ENCODE peak calls at places on chromosome 12, in eight cellular contexts. K is A549, D is GM23248, R is BJ, G is astrocyte of the spinal cord, Y is right lobe of liver, T is AG04450, V is aorta. A is an unnamed sample.

GRCh38 chr12:131327521-131328488 is 374.1 kb downstream of the ADGRD1 start:
- DNase-seq in K (peak; percentile 40), D (no peak), R (no peak), G (no peak), Y (peak; percentile 43), T (no peak), V (no peak), A (no peak)

GRCh38 chr12:64461634-64462414 is 9.9 kb downstream of the TBK1 start:
- DNase-seq in K (no peak), D (peak; percentile 96), R (peak; percentile 52), G (peak; percentile 65), Y (no peak), T (peak; percentile 23), V (no peak), A (no peak)

GRCh38 chr12:23767834-23768233 is 181.6 kb downstream of the SOX5 start:
- DNase-seq in K (no peak), D (no peak), R (no peak), G (no peak), Y (no peak), T (no peak), V (no peak), A (no peak)

GRCh38 chr12:103626498-103626897 is 39.4 kb downstream of the STAB2 start:
- DNase-seq in K (peak; percentile 67), D (peak; percentile 88), R (no peak), G (peak; percentile 49), Y (no peak), T (no peak), V (no peak), A (no peak)

GRCh38 chr12:73112035-73112816 is 840.1 kb downstream of the TRHDE start:
- DNase-seq in K (no peak), D (no peak), R (no peak), G (no peak), Y (no peak), T (no peak), V (no peak), A (no peak)

GRCh38 chr12:79707830-79708229 is 17.1 kb upstream of the PAWR start:
- DNase-seq in K (no peak), D (no peak), R (no peak), G (no peak), Y (no peak), T (no peak), V (no peak), A (no peak)

GRCh38 chr12:28415755-28416154 is 225.5 kb downstream of the CCDC91 start:
- DNase-seq in K (no peak), D (peak; percentile 89), R (peak; percentile 78), G (peak; percentile 80), Y (no peak), T (peak; percentile 42), V (no peak), A (no peak)

GRCh38 chr12:4027412-4027811 is 154.2 kb upstream of the PARP11 start:
- DNase-seq in K (no peak), D (no peak), R (no peak), G (no peak), Y (no peak), T (no peak), V (no peak), A (no peak)

GRCh38 chr12:105850103-105850968 is 288.4 kb downstream of the NUAK1 start:
- DNase-seq in K (no peak), D (peak; percentile 12), R (no peak), G (no peak), Y (no peak), T (no peak), V (no peak), A (no peak)

GRCh38 chr12:53530056-53530455 is 22.8 kb upstream of the NPFF start:
- DNase-seq in K (no peak), D (no peak), R (no peak), G (no peak), Y (no peak), T (no peak), V (no peak), A (no peak)

GRCh38 chr12:106446429-106447092 is 89.0 kb downstream of the POLR3B start:
- DNase-seq in K (no peak), D (no peak), R (no peak), G (peak; percentile 14), Y (no peak), T (no peak), V (no peak), A (no peak)

GRCh38 chr12:83843531-83843930 is 1069.1 kb downstream of the SLC6A15 start:
- DNase-seq in K (no peak), D (no peak), R (no peak), G (peak; percentile 66), Y (no peak), T (no peak), V (no peak), A (no peak)

GRCh38 chr12:25434493-25434892 is 118.6 kb downstream of the LMNTD1 start:
- DNase-seq in K (no peak), D (no peak), R (no peak), G (no peak), Y (no peak), T (no peak), V (no peak), A (no peak)

GRCh38 chr12:98998697-98999299 is 353.7 kb downstream of the APAF1 start:
- DNase-seq in K (peak; percentile 73), D (peak; percentile 68), R (no peak), G (peak; percentile 50), Y (no peak), T (no peak), V (no peak), A (peak; percentile 28)

GRCh38 chr12:66594688-66595087 is 84.2 kb downstream of the GRIP1 start:
- DNase-seq in K (no peak), D (no peak), R (no peak), G (peak; percentile 28), Y (no peak), T (no peak), V (no peak), A (no peak)

GRCh38 chr12:14995583-14996425 is 23.0 kb downstream of the PDE6H start:
- DNase-seq in K (peak; percentile 25), D (peak; percentile 74), R (peak; percentile 36), G (peak; percentile 74), Y (no peak), T (peak; percentile 55), V (no peak), A (peak; percentile 74)

GRCh38 chr12:107545737-107546363 is 139.7 kb upstream of the PWP1 start:
- DNase-seq in K (no peak), D (peak; percentile 47), R (no peak), G (no peak), Y (no peak), T (peak; percentile 20), V (no peak), A (no peak)

GRCh38 chr12:68425998-68426397 is 93.8 kb upstream of the MDM1 start:
- DNase-seq in K (no peak), D (peak; percentile 81), R (peak; percentile 43), G (peak; percentile 73), Y (no peak), T (peak; percentile 68), V (no peak), A (no peak)

GRCh38 chr12:132761032-132761910 is at the start of gene ANKLE2:
- DNase-seq in K (peak; percentile 42), D (peak; percentile 83), R (no peak), G (peak; percentile 81), Y (peak; percentile 70), T (no peak), V (peak; percentile 86), A (peak; percentile 54)

GRCh38 chr12:114685869-114686268 is 1.9 kb upstream of the TBX3 start:
- DNase-seq in K (no peak), D (no peak), R (no peak), G (no peak), Y (no peak), T (no peak), V (no peak), A (no peak)

GRCh38 chr12:114684098-114684869 is at the start of gene TBX3:
- DNase-seq in K (peak; percentile 97), D (peak; percentile 100), R (peak; percentile 98), G (peak; percentile 100), Y (peak; percentile 96), T (peak; percentile 98), V (peak; percentile 95), A (peak; percentile 1)

GRCh38 chr12:114684870-114685273 is 897 bp upstream of the TBX3 start:
- DNase-seq in K (peak; percentile 59), D (no peak), R (no peak), G (no peak), Y (no peak), T (no peak), V (no peak), A (no peak)

GRCh38 chr12:114686421-114687268 is 2.7 kb upstream of the TBX3 start:
- DNase-seq in K (no peak), D (no peak), R (no peak), G (no peak), Y (peak; percentile 66), T (no peak), V (no peak), A (no peak)

GRCh38 chr12:114685320-114685781 is 1.4 kb upstream of the TBX3 start:
- DNase-seq in K (no peak), D (no peak), R (no peak), G (no peak), Y (no peak), T (no peak), V (no peak), A (no peak)
- H3K4me3 ChIP-seq in K (peak overlapping the region; percentile 57), D (peak overlapping the region; percentile 98), R (peak overlapping the region; percentile 93), G (peak overlapping the region; percentile 93), Y (peak overlapping the region; percentile 62), T (peak overlapping the region; percentile 96), V (no peak overlapping the region), A (no peak overlapping the region)

GRCh38 chr12:39451977-39452376 is 9.1 kb upstream of the KIF21A start:
- DNase-seq in K (no peak), D (no peak), R (no peak), G (no peak), Y (no peak), T (no peak), V (no peak), A (no peak)
- H3K4me3 ChIP-seq in K (no peak overlapping the region), D (no peak overlapping the region), R (no peak overlapping the region), G (no peak overlapping the region), Y (no peak overlapping the region), T (no peak overlapping the region), V (no peak overlapping the region), A (no peak overlapping the region)

DNA sequence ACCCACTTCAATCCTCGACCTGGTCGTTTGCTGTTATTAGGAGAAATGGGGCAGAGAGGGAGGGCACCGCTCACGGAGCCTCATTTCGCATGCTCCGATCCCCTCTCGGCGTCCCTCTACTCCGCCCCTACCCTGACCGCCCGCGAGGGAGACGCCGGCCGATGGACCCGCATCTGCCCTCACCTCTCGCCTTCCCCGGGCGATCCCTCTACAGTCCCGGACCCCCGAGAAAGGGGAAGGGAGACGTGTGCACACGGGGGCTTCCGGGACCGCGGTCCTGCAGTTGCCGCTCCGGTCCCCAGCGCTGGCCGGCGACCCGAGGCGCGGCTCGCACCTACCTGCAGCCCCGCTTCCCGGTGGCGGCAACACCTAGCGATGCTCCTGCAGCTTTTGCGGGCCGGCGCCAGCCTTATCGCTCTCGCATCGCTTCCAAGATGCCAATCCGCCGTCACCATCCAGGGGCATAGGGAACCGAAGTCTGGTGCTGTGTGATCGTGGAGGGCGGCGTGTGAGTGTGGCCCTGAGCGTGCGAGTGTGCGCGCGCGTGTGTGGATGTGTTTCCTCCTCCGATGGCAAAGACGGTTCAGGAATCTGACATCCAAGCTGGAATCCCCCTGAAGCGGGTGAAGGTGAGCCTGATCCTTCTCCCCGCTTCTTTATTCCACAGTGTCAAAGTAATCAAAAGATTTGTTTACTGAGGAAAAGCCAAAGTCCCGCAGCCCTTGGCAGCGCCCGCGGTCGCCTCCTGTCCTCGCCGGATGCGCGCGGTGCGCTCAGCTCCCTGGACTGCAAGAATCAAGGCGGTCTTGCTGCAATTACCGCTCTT is 69.1 kb upstream of the USP15 start:
- DNase-seq in K (no peak), D (peak; percentile 9), R (no peak), G (peak; percentile 35), Y (peak; percentile 63), T (peak; percentile 1), V (peak; percentile 78), A (no peak)
- H3K4me3 ChIP-seq in K (no peak overlapping the region), D (peak overlapping the region; percentile 68), R (peak overlapping the region; percentile 23), G (peak overlapping the region; percentile 1), Y (peak overlapping the region; percentile 2), T (no peak overlapping the region), V (peak overlapping the region; percentile 62), A (no peak overlapping the region)

GRCh38 chr12:29582677-29583076 is 85.2 kb upstream of the OVCH1 start:
- DNase-seq in K (no peak), D (peak; percentile 3), R (no peak), G (no peak), Y (peak; percentile 79), T (no peak), V (peak; percentile 77), A (no peak)
- H3K4me3 ChIP-seq in K (no peak overlapping the region), D (no peak overlapping the region), R (no peak overlapping the region), G (no peak overlapping the region), Y (peak overlapping the region; percentile 18), T (no peak overlapping the region), V (no peak overlapping the region), A (no peak overlapping the region)

A was measured in Jurkat, Clone E6-1.